ENCODE peak calls at places on chromosomes 2 and 18, in six cellular contexts. T, B, U, J, K and F are unnamed samples.

GRCh38 chr18:26489881-26490280 is 58.5 kb downstream of the KCTD1 start:
- DNase-seq in J (no peak), K (no peak), T (no peak), B (no peak), U (no peak), F (no peak)

GRCh38 chr2:20430035-20430434 is 16.8 kb upstream of the RHOB start:
- DNase-seq in J (no peak), T (no peak), K (no peak), U (no peak), B (no peak), F (no peak)

GRCh38 chr2:200749631-200750322 is 61.9 kb upstream of the BZW1 start:
- DNase-seq in T (no peak), U (no peak), K (no peak), J (no peak), B (no peak), F (no peak)

GRCh38 chr2:8281950-8282857 is 399.7 kb upstream of the ID2 start:
- DNase-seq in T (no peak), K (no peak), J (no peak), U (no peak), B (no peak), F (no peak)

GRCh38 chr2:38315707-38316333 is 61.3 kb downstream of the ATL2 start:
- DNase-seq in K (no peak), U (peak; percentile 33), J (peak; percentile 74), T (peak; percentile 24), B (peak; percentile 12), F (peak; percentile 63)

GRCh38 chr2:137942037-137942784 is 22.1 kb upstream of the HNMT start:
- DNase-seq in U (no peak), B (no peak), J (no peak), T (no peak), K (no peak), F (no peak)

GRCh38 chr2:108927936-108928659 is 60.9 kb downstream of the EDAR start:
- DNase-seq in B (no peak), U (peak; percentile 67), T (peak; percentile 62), J (peak; percentile 57), K (no peak), F (peak; percentile 43)

GRCh38 chr2:234251326-234252271 is 201.1 kb downstream of the SPP2 start:
- DNase-seq in U (peak; percentile 86), J (peak; percentile 90), T (peak; percentile 87), B (no peak), K (no peak), F (peak; percentile 83)

GRCh38 chr18:76936877-76937276 is 114.5 kb downstream of the ZNF236 start:
- DNase-seq in J (no peak), U (no peak), K (no peak), B (no peak), T (no peak), F (no peak)

GRCh38 chr2:46167406-46167805 is 129.8 kb upstream of the EPAS1 start:
- DNase-seq in B (no peak), T (no peak), U (no peak), K (no peak), J (no peak), F (no peak)

GRCh38 chr18:68418226-68418868 is 296.6 kb downstream of the TMX3 start:
- DNase-seq in T (no peak), K (no peak), B (no peak), J (no peak), U (no peak), F (no peak)